ENCODE peak calls at places on chromosomes 3 and 15, in eight cellular contexts. One of them, this sample, is unnamed.

GRCh38 chr3:9883676-9884554 is 3.9 kb upstream of the CIDEC start:
- DNase-seq in GM12878: no peak
- DNase-seq in HCT116: no peak
- DNase-seq in A549: no peak
- DNase-seq in K562: no peak
- DNase-seq in HL-60: no peak
- DNase-seq in GM23338: no peak
- DNase-seq in Panc1: no peak
- DNase-seq in this sample: no peak

GRCh38 chr15:67373266-67373665 is 118.7 kb downstream of the IQCH start:
- DNase-seq in GM12878: no peak
- DNase-seq in HCT116: no peak
- DNase-seq in A549: no peak
- DNase-seq in K562: no peak
- DNase-seq in HL-60: no peak
- DNase-seq in GM23338: no peak
- DNase-seq in Panc1: no peak
- DNase-seq in this sample: no peak

GRCh38 chr15:66461917-66462316 is 35.6 kb downstream of the SNAPC5 start:
- DNase-seq in GM12878: no peak
- DNase-seq in HCT116: no peak
- DNase-seq in A549: no peak
- DNase-seq in K562: no peak
- DNase-seq in HL-60: no peak
- DNase-seq in GM23338: no peak
- DNase-seq in Panc1: no peak
- DNase-seq in this sample: no peak

GRCh38 chr15:74627766-74628165 is 12.1 kb downstream of the CLK3 start:
- DNase-seq in GM12878: no peak
- DNase-seq in HCT116: no peak
- DNase-seq in A549: no peak
- DNase-seq in K562: no peak
- DNase-seq in HL-60: no peak
- DNase-seq in GM23338: no peak
- DNase-seq in Panc1: no peak
- DNase-seq in this sample: no peak

GRCh38 chr3:126746395-126747177 is 42.5 kb downstream of the CHCHD6 start:
- DNase-seq in GM12878: no peak
- DNase-seq in HCT116: peak; percentile 36
- DNase-seq in A549: peak; percentile 21
- DNase-seq in K562: peak; percentile 64
- DNase-seq in HL-60: no peak
- DNase-seq in GM23338: no peak
- DNase-seq in Panc1: no peak
- DNase-seq in this sample: peak; percentile 43

GRCh38 chr15:40328711-40329240 is 5.3 kb downstream of the INAFM2 start:
- DNase-seq in GM12878: no peak
- DNase-seq in HCT116: no peak
- DNase-seq in A549: no peak
- DNase-seq in K562: no peak
- DNase-seq in HL-60: no peak
- DNase-seq in GM23338: no peak
- DNase-seq in Panc1: no peak
- DNase-seq in this sample: no peak

GRCh38 chr15:79724312-79724711 is 172.5 kb downstream of the MTHFS start:
- DNase-seq in GM12878: no peak
- DNase-seq in HCT116: no peak
- DNase-seq in A549: no peak
- DNase-seq in K562: no peak
- DNase-seq in HL-60: peak; percentile 2
- DNase-seq in GM23338: no peak
- DNase-seq in Panc1: no peak
- DNase-seq in this sample: no peak

GRCh38 chr15:56716334-56716733 is 17.0 kb downstream of the ZNF280D start:
- DNase-seq in GM12878: no peak
- DNase-seq in HCT116: no peak
- DNase-seq in A549: no peak
- DNase-seq in K562: no peak
- DNase-seq in HL-60: no peak
- DNase-seq in GM23338: no peak
- DNase-seq in Panc1: no peak
- DNase-seq in this sample: no peak

GRCh38 chr3:52494446-52494845 is 692 bp upstream of the STAB1 start:
- DNase-seq in GM12878: no peak
- DNase-seq in HCT116: no peak
- DNase-seq in A549: no peak
- DNase-seq in K562: no peak
- DNase-seq in HL-60: no peak
- DNase-seq in GM23338: peak; percentile 48
- DNase-seq in Panc1: no peak
- DNase-seq in this sample: no peak

GRCh38 chr15:41501191-41501917 is 7.7 kb downstream of the ITPKA start:
- DNase-seq in GM12878: no peak
- DNase-seq in HCT116: no peak
- DNase-seq in A549: no peak
- DNase-seq in K562: no peak
- DNase-seq in HL-60: no peak
- DNase-seq in GM23338: peak; percentile 64
- DNase-seq in Panc1: no peak
- DNase-seq in this sample: peak; percentile 75

GRCh38 chr15:66899555-66900350 is 165.6 kb upstream of the SMAD3 start:
- DNase-seq in GM12878: no peak
- DNase-seq in HCT116: no peak
- DNase-seq in A549: no peak
- DNase-seq in K562: no peak
- DNase-seq in HL-60: no peak
- DNase-seq in GM23338: no peak
- DNase-seq in Panc1: no peak
- DNase-seq in this sample: no peak

GRCh38 chr3:40054568-40055222 is 245.3 kb downstream of the MYRIP start:
- DNase-seq in GM12878: no peak
- DNase-seq in HCT116: no peak
- DNase-seq in A549: no peak
- DNase-seq in K562: no peak
- DNase-seq in HL-60: no peak
- DNase-seq in GM23338: no peak
- DNase-seq in Panc1: no peak
- DNase-seq in this sample: no peak

GRCh38 chr15:73125219-73125618 is 73.0 kb downstream of the NEO1 start:
- DNase-seq in GM12878: no peak
- DNase-seq in HCT116: no peak
- DNase-seq in A549: no peak
- DNase-seq in K562: no peak
- DNase-seq in HL-60: no peak
- DNase-seq in GM23338: peak; percentile 9
- DNase-seq in Panc1: no peak
- DNase-seq in this sample: no peak

GRCh38 chr3:132090921-132091320 is 56.1 kb upstream of the CPNE4 start:
- DNase-seq in GM12878: no peak
- DNase-seq in HCT116: no peak
- DNase-seq in A549: no peak
- DNase-seq in K562: no peak
- DNase-seq in HL-60: no peak
- DNase-seq in GM23338: no peak
- DNase-seq in Panc1: no peak
- DNase-seq in this sample: no peak

GRCh38 chr3:106518516-106518915 is 649.7 kb upstream of the CBLB start:
- DNase-seq in GM12878: no peak
- DNase-seq in HCT116: no peak
- DNase-seq in A549: no peak
- DNase-seq in K562: no peak
- DNase-seq in HL-60: no peak
- DNase-seq in GM23338: no peak
- DNase-seq in Panc1: no peak
- DNase-seq in this sample: no peak

GRCh38 chr15:66249623-66250174 is 3.9 kb downstream of the MEGF11 start:
- DNase-seq in GM12878: no peak
- DNase-seq in HCT116: no peak
- DNase-seq in A549: no peak
- DNase-seq in K562: no peak
- DNase-seq in HL-60: no peak
- DNase-seq in GM23338: peak; percentile 17
- DNase-seq in Panc1: no peak
- DNase-seq in this sample: no peak

GRCh38 chr15:101206173-101206572 is 45.7 kb downstream of the CHSY1 start:
- DNase-seq in GM12878: no peak
- DNase-seq in HCT116: no peak
- DNase-seq in A549: no peak
- DNase-seq in K562: no peak
- DNase-seq in HL-60: no peak
- DNase-seq in GM23338: no peak
- DNase-seq in Panc1: no peak
- DNase-seq in this sample: no peak

GRCh38 chr15:57727031-57727430 is 20.5 kb downstream of the POLR2M start:
- DNase-seq in GM12878: no peak
- DNase-seq in HCT116: no peak
- DNase-seq in A549: no peak
- DNase-seq in K562: no peak
- DNase-seq in HL-60: no peak
- DNase-seq in GM23338: no peak
- DNase-seq in Panc1: no peak
- DNase-seq in this sample: no peak

DNA sequence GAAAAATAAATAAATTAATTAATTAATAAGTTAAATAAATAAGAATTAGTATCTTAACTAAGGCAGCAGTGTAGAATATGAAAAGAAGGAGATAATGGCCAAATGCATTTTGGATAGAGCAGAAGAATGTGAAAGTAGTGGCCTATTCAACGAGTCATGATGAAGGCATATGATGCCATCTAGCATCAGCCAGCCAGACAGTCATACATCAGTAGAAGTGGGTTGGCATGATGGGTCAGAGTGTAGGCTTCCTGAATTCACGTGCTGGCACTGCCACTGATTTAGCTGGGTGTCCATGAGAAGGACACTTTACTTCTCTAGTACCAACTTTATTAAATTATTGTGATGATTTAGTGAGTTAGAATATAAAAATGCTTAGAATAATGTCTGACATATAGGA is 256.1 kb upstream of the ARPP21 start:
- DNase-seq in GM12878: no peak
- DNase-seq in HCT116: no peak
- DNase-seq in A549: no peak
- DNase-seq in K562: no peak
- DNase-seq in HL-60: no peak
- DNase-seq in GM23338: no peak
- DNase-seq in Panc1: no peak
- DNase-seq in this sample: no peak
- TF ChIP-seq REST in GM12878: no peak
- TF ChIP-seq REST in HCT116: no peak
- TF ChIP-seq REST in A549: no peak
- TF ChIP-seq REST in K562: no peak
- TF ChIP-seq REST in HL-60: no peak
- TF ChIP-seq REST in GM23338: no peak
- TF ChIP-seq REST in Panc1: no peak
- TF ChIP-seq REST in this sample: no peak

DNA sequence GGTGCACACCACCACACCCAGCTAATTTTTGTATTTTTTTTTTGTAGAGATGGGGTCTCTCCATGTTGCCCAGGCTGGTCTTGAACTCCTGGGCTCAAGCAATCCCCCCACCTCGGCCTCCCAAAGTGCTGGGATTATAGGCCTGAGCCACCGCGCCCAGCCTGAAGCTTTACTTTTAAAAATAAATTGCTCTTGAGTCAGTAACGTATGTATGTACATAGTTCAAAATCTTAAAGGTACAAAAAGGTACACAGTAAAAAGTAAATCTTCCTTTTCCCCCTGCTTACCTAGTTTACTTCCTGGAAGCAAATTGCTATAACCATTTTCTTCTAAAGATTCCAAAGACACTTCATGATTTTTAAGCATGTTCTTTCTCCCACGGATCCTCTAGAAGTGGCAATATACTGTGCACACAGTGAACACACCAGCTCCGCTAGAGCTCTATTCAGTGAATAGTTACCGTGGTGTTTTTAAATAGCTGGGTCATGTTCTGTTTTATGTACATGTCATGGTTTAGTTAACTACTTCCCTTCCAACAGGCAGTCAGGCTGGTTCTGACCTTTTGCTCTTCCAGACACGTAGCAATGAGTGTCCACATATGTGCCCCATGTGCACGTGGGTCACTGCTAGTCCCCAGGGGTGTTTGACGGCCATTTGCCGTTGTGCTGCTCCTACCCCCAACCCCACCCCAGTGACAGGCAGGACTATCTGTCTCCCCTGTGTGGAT is 82.1 kb downstream of the EEFSEC start:
- DNase-seq in GM12878: no peak
- DNase-seq in HCT116: no peak
- DNase-seq in A549: no peak
- DNase-seq in K562: no peak
- DNase-seq in HL-60: no peak
- DNase-seq in GM23338: no peak
- DNase-seq in Panc1: no peak
- DNase-seq in this sample: peak; percentile 49
- TF ChIP-seq REST in GM12878: no peak
- TF ChIP-seq REST in HCT116: no peak
- TF ChIP-seq REST in A549: no peak
- TF ChIP-seq REST in K562: no peak
- TF ChIP-seq REST in HL-60: no peak
- TF ChIP-seq REST in GM23338: no peak
- TF ChIP-seq REST in Panc1: no peak
- TF ChIP-seq REST in this sample: no peak

GRCh38 chr3:14391033-14391432 is 11.4 kb upstream of the SLC6A6 start:
- DNase-seq in GM12878: no peak
- DNase-seq in HCT116: no peak
- DNase-seq in A549: no peak
- DNase-seq in K562: peak; percentile 56
- DNase-seq in HL-60: no peak
- DNase-seq in GM23338: no peak
- DNase-seq in Panc1: no peak
- DNase-seq in this sample: no peak
- TF ChIP-seq REST in GM12878: no peak
- TF ChIP-seq REST in HCT116: no peak
- TF ChIP-seq REST in A549: no peak
- TF ChIP-seq REST in K562: no peak
- TF ChIP-seq REST in HL-60: no peak
- TF ChIP-seq REST in GM23338: no peak
- TF ChIP-seq REST in Panc1: no peak
- TF ChIP-seq REST in this sample: no peak

GRCh38 chr15:78574944-78575343 is 9.6 kb downstream of the CHRNA5 start:
- DNase-seq in GM12878: no peak
- DNase-seq in HCT116: no peak
- DNase-seq in A549: no peak
- DNase-seq in K562: no peak
- DNase-seq in HL-60: no peak
- DNase-seq in GM23338: no peak
- DNase-seq in Panc1: no peak
- DNase-seq in this sample: no peak

GRCh38 chr15:78567541-78567940 is 2.2 kb downstream of the CHRNA5 start:
- DNase-seq in GM12878: no peak
- DNase-seq in HCT116: no peak
- DNase-seq in A549: no peak
- DNase-seq in K562: no peak
- DNase-seq in HL-60: no peak
- DNase-seq in GM23338: no peak
- DNase-seq in Panc1: no peak
- DNase-seq in this sample: no peak

GRCh38 chr15:78571382-78571781 is 6.1 kb downstream of the CHRNA5 start:
- DNase-seq in GM12878: no peak
- DNase-seq in HCT116: no peak
- DNase-seq in A549: no peak
- DNase-seq in K562: no peak
- DNase-seq in HL-60: no peak
- DNase-seq in GM23338: no peak
- DNase-seq in Panc1: no peak
- DNase-seq in this sample: no peak

GRCh38 chr15:78565951-78566774 is 843 bp downstream of the CHRNA5 start:
- DNase-seq in GM12878: no peak
- DNase-seq in HCT116: no peak
- DNase-seq in A549: peak; percentile 76
- DNase-seq in K562: peak; percentile 36
- DNase-seq in HL-60: no peak
- DNase-seq in GM23338: peak; percentile 59
- DNase-seq in Panc1: peak; percentile 33
- DNase-seq in this sample: peak; percentile 58

GRCh38 chr15:78570710-78571109 is 5.4 kb downstream of the CHRNA5 start:
- DNase-seq in GM12878: no peak
- DNase-seq in HCT116: no peak
- DNase-seq in A549: no peak
- DNase-seq in K562: no peak
- DNase-seq in HL-60: no peak
- DNase-seq in GM23338: peak; percentile 35
- DNase-seq in Panc1: no peak
- DNase-seq in this sample: no peak
- TF ChIP-seq REST in GM12878: no peak
- TF ChIP-seq REST in HCT116: no peak
- TF ChIP-seq REST in A549: no peak
- TF ChIP-seq REST in K562: no peak
- TF ChIP-seq REST in HL-60: no peak
- TF ChIP-seq REST in GM23338: no peak
- TF ChIP-seq REST in Panc1: no peak
- TF ChIP-seq REST in this sample: no peak

This sample was measured in SK-N-SH.